ENCODE peak calls at places on chromosomes 13 and 19, in nine cellular contexts. One of them, this sample, is unnamed. For H3K4me1, the result is how much of the 10 kb centered on the place peaks cover.

GRCh38 chr19:13260883-13261653 is 110.9 kb downstream of the IER2 start:
- DNase-seq in tibial artery: no peak
- DNase-seq in cardiac muscle cell: no peak
- DNase-seq in heart right ventricle: no peak
- DNase-seq in astrocyte: peak
- DNase-seq in left ventricle myocardium inferior: no peak
- DNase-seq in testis: no peak
- DNase-seq in CD8-positive, alpha-beta T cell: no peak
- DNase-seq in A673: no peak
- DNase-seq in this sample: no peak

GRCh38 chr13:31236211-31236786 is 36.5 kb downstream of the B3GLCT start:
- DNase-seq in tibial artery: no peak
- DNase-seq in cardiac muscle cell: peak
- DNase-seq in heart right ventricle: no peak
- DNase-seq in astrocyte: peak
- DNase-seq in left ventricle myocardium inferior: no peak
- DNase-seq in testis: no peak
- DNase-seq in CD8-positive, alpha-beta T cell: no peak
- DNase-seq in A673: peak
- DNase-seq in this sample: no peak

GRCh38 chr13:91313103-91313502 is 34.4 kb upstream of the MIR17HG start:
- DNase-seq in tibial artery: no peak
- DNase-seq in cardiac muscle cell: peak
- DNase-seq in heart right ventricle: no peak
- DNase-seq in astrocyte: no peak
- DNase-seq in left ventricle myocardium inferior: no peak
- DNase-seq in testis: peak
- DNase-seq in CD8-positive, alpha-beta T cell: no peak
- DNase-seq in A673: peak
- DNase-seq in this sample: no peak

GRCh38 chr13:77878186-77878585 is 40.4 kb downstream of the EDNRB start:
- DNase-seq in tibial artery: no peak
- DNase-seq in cardiac muscle cell: no peak
- DNase-seq in heart right ventricle: no peak
- DNase-seq in astrocyte: no peak
- DNase-seq in left ventricle myocardium inferior: no peak
- DNase-seq in testis: no peak
- DNase-seq in CD8-positive, alpha-beta T cell: no peak
- DNase-seq in A673: no peak
- DNase-seq in this sample: no peak

GRCh38 chr19:20964798-20965197 is 41.7 kb downstream of the ZNF85 start:
- DNase-seq in tibial artery: no peak
- DNase-seq in cardiac muscle cell: peak
- DNase-seq in heart right ventricle: no peak
- DNase-seq in astrocyte: no peak
- DNase-seq in left ventricle myocardium inferior: no peak
- DNase-seq in testis: no peak
- DNase-seq in CD8-positive, alpha-beta T cell: no peak
- DNase-seq in A673: no peak
- DNase-seq in this sample: no peak

GRCh38 chr13:36819811-36820140 is 754 bp downstream of the RFXAP start:
- DNase-seq in tibial artery: no peak
- DNase-seq in cardiac muscle cell: peak
- DNase-seq in heart right ventricle: no peak
- DNase-seq in astrocyte: peak
- DNase-seq in left ventricle myocardium inferior: no peak
- DNase-seq in testis: no peak
- DNase-seq in CD8-positive, alpha-beta T cell: peak
- DNase-seq in A673: peak
- DNase-seq in this sample: no peak

GRCh38 chr13:109788372-109789195 is 2.2 kb upstream of the IRS2 start:
- DNase-seq in tibial artery: no peak
- DNase-seq in cardiac muscle cell: no peak
- DNase-seq in heart right ventricle: no peak
- DNase-seq in astrocyte: no peak
- DNase-seq in left ventricle myocardium inferior: no peak
- DNase-seq in testis: no peak
- DNase-seq in CD8-positive, alpha-beta T cell: no peak
- DNase-seq in A673: no peak
- DNase-seq in this sample: no peak

GRCh38 chr19:58563034-58563573 is 4.7 kb upstream of the UBE2M start:
- DNase-seq in tibial artery: peak
- DNase-seq in cardiac muscle cell: no peak
- DNase-seq in heart right ventricle: no peak
- DNase-seq in astrocyte: no peak
- DNase-seq in left ventricle myocardium inferior: peak
- DNase-seq in testis: no peak
- DNase-seq in CD8-positive, alpha-beta T cell: no peak
- DNase-seq in A673: peak
- DNase-seq in this sample: peak

GRCh38 chr19:19064811-19065745 is 1.3 kb downstream of the SLC25A42 start:
- DNase-seq in tibial artery: no peak
- DNase-seq in cardiac muscle cell: peak
- DNase-seq in heart right ventricle: no peak
- DNase-seq in astrocyte: no peak
- DNase-seq in left ventricle myocardium inferior: no peak
- DNase-seq in testis: no peak
- DNase-seq in CD8-positive, alpha-beta T cell: no peak
- DNase-seq in A673: peak
- DNase-seq in this sample: no peak

GRCh38 chr13:42102961-42103688 is 54.7 kb downstream of the DGKH start:
- DNase-seq in tibial artery: no peak
- DNase-seq in cardiac muscle cell: no peak
- DNase-seq in heart right ventricle: no peak
- DNase-seq in astrocyte: peak
- DNase-seq in left ventricle myocardium inferior: no peak
- DNase-seq in testis: no peak
- DNase-seq in CD8-positive, alpha-beta T cell: no peak
- DNase-seq in A673: no peak
- DNase-seq in this sample: no peak

DNA sequence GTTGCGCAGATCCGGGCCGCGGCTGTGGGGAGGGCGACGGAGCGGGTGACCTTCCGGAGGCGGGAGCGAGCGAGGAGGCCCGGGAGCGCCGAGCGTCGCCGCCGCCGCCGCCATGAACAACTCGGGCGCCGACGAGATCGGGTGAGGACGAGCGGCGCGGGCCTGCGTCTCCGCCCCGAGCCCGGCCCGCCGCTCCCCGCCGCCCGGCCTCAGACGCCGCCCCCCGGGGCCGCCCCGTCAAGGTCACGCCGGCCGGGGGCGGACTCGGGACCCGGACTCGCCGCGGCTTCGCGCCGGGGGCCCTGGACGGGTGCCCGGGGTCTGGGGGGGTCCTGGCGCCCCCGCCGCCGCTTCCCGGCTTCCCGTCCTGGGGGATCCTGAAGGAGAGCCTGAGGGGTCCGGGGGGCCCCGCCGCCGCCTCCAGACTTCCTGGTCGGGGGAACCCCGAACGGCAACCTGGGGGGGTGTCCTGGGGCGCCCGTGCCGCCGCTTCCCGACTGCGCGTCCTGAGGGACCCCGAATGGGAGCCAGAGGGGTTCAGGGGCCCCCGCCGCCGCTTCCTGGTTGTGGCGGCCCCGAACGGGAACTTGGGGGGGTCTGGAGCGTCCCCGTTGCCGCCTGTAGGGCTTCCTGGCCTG is 395 bp downstream of the DAZAP1 start:
- DNase-seq in tibial artery: peak
- DNase-seq in cardiac muscle cell: peak
- DNase-seq in heart right ventricle: peak
- DNase-seq in astrocyte: no peak
- DNase-seq in left ventricle myocardium inferior: peak
- DNase-seq in testis: no peak
- DNase-seq in CD8-positive, alpha-beta T cell: peak
- DNase-seq in A673: no peak
- DNase-seq in this sample: no peak
- H3K4me1 ChIP-seq in tibial artery: half or more
- H3K4me1 ChIP-seq in cardiac muscle cell: under half
- H3K4me1 ChIP-seq in heart right ventricle: under half
- H3K4me1 ChIP-seq in astrocyte: under half
- H3K4me1 ChIP-seq in left ventricle myocardium inferior: half or more
- H3K4me1 ChIP-seq in testis: under half
- H3K4me1 ChIP-seq in CD8-positive, alpha-beta T cell: under half
- H3K4me1 ChIP-seq in A673: under half
- H3K4me1 ChIP-seq in this sample: under half

GRCh38 chr13:87820221-87820620 is 149.1 kb downstream of the SLITRK5 start:
- DNase-seq in tibial artery: no peak
- DNase-seq in cardiac muscle cell: no peak
- DNase-seq in heart right ventricle: no peak
- DNase-seq in astrocyte: no peak
- DNase-seq in left ventricle myocardium inferior: no peak
- DNase-seq in testis: no peak
- DNase-seq in CD8-positive, alpha-beta T cell: no peak
- DNase-seq in A673: peak
- DNase-seq in this sample: no peak

GRCh38 chr13:87827479-87827878 is 156.3 kb downstream of the SLITRK5 start:
- DNase-seq in tibial artery: no peak
- DNase-seq in cardiac muscle cell: no peak
- DNase-seq in heart right ventricle: no peak
- DNase-seq in astrocyte: peak
- DNase-seq in left ventricle myocardium inferior: no peak
- DNase-seq in testis: no peak
- DNase-seq in CD8-positive, alpha-beta T cell: no peak
- DNase-seq in A673: peak
- DNase-seq in this sample: no peak

GRCh38 chr13:87821512-87821911 is 150.3 kb downstream of the SLITRK5 start:
- DNase-seq in tibial artery: no peak
- DNase-seq in cardiac muscle cell: no peak
- DNase-seq in heart right ventricle: no peak
- DNase-seq in astrocyte: no peak
- DNase-seq in left ventricle myocardium inferior: no peak
- DNase-seq in testis: no peak
- DNase-seq in CD8-positive, alpha-beta T cell: no peak
- DNase-seq in A673: no peak
- DNase-seq in this sample: no peak
- H3K4me1 ChIP-seq in tibial artery: under half
- H3K4me1 ChIP-seq in cardiac muscle cell: under half
- H3K4me1 ChIP-seq in heart right ventricle: under half
- H3K4me1 ChIP-seq in astrocyte: under half
- H3K4me1 ChIP-seq in left ventricle myocardium inferior: under half
- H3K4me1 ChIP-seq in testis: under half
- H3K4me1 ChIP-seq in CD8-positive, alpha-beta T cell: under half
- H3K4me1 ChIP-seq in A673: under half
- H3K4me1 ChIP-seq in this sample: under half

DNA sequence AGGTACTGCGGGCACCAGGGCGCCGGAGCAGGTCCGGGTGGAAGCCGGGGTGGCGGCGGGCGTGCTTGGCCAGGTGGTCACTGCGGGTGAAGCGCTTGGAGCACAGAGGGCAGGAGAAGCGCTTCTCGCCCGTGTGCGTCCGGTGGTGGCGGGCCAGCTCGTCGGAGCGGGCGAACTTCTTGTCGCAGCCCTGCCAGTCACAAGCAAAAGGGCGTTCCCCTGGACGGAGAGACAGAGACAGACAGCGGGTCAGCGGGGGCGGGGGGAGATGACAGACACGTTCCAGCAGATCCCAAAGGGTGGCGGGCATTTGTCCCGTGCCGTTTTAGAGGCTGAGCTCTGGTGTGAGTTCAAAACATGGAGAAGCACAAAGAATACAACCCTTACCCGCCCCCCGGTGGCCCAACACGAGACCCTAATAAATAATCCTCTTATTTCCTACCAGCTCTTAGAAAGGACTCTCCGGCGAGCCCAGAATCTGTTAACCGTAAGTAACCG is 6.3 kb upstream of the REXO1 start:
- DNase-seq in tibial artery: no peak
- DNase-seq in cardiac muscle cell: no peak
- DNase-seq in heart right ventricle: peak
- DNase-seq in astrocyte: no peak
- DNase-seq in left ventricle myocardium inferior: peak
- DNase-seq in testis: no peak
- DNase-seq in CD8-positive, alpha-beta T cell: no peak
- DNase-seq in A673: no peak
- DNase-seq in this sample: no peak
- H3K4me1 ChIP-seq in tibial artery: half or more
- H3K4me1 ChIP-seq in cardiac muscle cell: under half
- H3K4me1 ChIP-seq in heart right ventricle: half or more
- H3K4me1 ChIP-seq in astrocyte: under half
- H3K4me1 ChIP-seq in left ventricle myocardium inferior: half or more
- H3K4me1 ChIP-seq in testis: half or more
- H3K4me1 ChIP-seq in CD8-positive, alpha-beta T cell: half or more
- H3K4me1 ChIP-seq in A673: half or more
- H3K4me1 ChIP-seq in this sample: under half

GRCh38 chr19:35006342-35006998 is 6.3 kb downstream of the GRAMD1A start:
- DNase-seq in tibial artery: no peak
- DNase-seq in cardiac muscle cell: no peak
- DNase-seq in heart right ventricle: no peak
- DNase-seq in astrocyte: peak
- DNase-seq in left ventricle myocardium inferior: no peak
- DNase-seq in testis: no peak
- DNase-seq in CD8-positive, alpha-beta T cell: no peak
- DNase-seq in A673: no peak
- DNase-seq in this sample: no peak
- H3K4me1 ChIP-seq in tibial artery: under half
- H3K4me1 ChIP-seq in cardiac muscle cell: under half
- H3K4me1 ChIP-seq in heart right ventricle: under half
- H3K4me1 ChIP-seq in astrocyte: under half
- H3K4me1 ChIP-seq in left ventricle myocardium inferior: half or more
- H3K4me1 ChIP-seq in testis: under half
- H3K4me1 ChIP-seq in CD8-positive, alpha-beta T cell: half or more
- H3K4me1 ChIP-seq in A673: under half
- H3K4me1 ChIP-seq in this sample: under half

DNA sequence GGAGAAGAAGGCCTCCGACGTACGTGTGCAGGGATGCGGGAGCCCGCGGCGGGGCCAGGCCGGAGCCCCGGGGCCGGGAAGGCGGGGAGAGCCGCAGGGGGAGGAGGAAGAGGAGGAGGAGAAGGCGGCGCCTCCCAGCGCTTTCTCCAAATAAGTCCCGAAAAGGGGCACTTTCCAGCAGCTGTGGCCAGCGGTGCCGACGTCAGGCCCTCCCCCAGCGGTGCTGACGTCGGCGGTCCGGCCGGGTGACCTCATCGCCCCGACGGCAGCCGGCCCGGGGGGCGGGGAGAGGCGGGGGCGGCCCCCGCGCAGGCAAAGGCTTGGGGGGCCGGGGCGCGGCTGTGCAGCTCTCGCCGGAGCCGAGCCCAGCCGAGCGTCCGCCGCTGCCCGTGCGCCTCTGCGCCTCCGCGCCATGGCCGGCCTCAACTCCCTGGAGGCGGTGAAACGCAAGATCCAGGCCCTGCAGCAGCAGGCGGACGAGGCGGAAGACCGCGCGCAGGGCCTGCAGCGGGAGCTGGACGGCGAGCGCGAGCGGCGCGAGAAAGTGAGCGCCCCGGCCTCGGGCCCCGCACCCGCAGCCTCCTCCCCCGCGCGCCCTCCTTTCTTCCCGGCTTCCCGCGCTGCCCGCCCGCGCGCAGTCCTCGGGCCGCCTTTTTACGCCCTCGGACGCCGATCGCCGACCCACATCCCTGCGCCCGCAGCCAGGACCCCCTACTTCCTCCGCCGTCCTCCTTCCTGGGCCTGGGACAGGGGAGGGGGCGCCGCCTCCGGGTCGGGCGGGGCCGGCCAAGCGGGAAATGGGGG is at the start of gene TPM4:
- DNase-seq in tibial artery: peak
- DNase-seq in cardiac muscle cell: peak
- DNase-seq in heart right ventricle: peak
- DNase-seq in astrocyte: peak
- DNase-seq in left ventricle myocardium inferior: peak
- DNase-seq in testis: peak
- DNase-seq in CD8-positive, alpha-beta T cell: peak
- DNase-seq in A673: peak
- DNase-seq in this sample: peak
- H3K4me1 ChIP-seq in tibial artery: half or more
- H3K4me1 ChIP-seq in cardiac muscle cell: under half
- H3K4me1 ChIP-seq in heart right ventricle: under half
- H3K4me1 ChIP-seq in astrocyte: under half
- H3K4me1 ChIP-seq in left ventricle myocardium inferior: half or more
- H3K4me1 ChIP-seq in testis: under half
- H3K4me1 ChIP-seq in CD8-positive, alpha-beta T cell: half or more
- H3K4me1 ChIP-seq in A673: under half
- H3K4me1 ChIP-seq in this sample: under half